ENCODE peak calls at places on chromosomes 2 and 18, in seven cellular contexts. I, Z, S, Y, W, O and K are unnamed samples.

GRCh38 chr2:44549099-44549471 is 187.3 kb downstream of the CAMKMT start:
- DNase-seq in O (no peak), Y (no peak), Z (no peak), I (no peak), S (no peak), W (peak; percentile 82), K (no peak)

GRCh38 chr2:151150325-151150724 is 111.3 kb downstream of the RBM43 start:
- DNase-seq in I (no peak), W (no peak), O (no peak), Z (no peak), Y (no peak), S (no peak), K (no peak)

GRCh38 chr2:95025406-95026319 is at the start of gene MAL:
- DNase-seq in S (peak; percentile 64), I (peak; percentile 58), Z (peak; percentile 84), O (no peak), W (no peak), Y (no peak), K (no peak)

GRCh38 chr2:8515390-8515761 is 166.5 kb upstream of the ID2 start:
- DNase-seq in O (no peak), Z (peak; percentile 25), I (peak; percentile 55), S (peak; percentile 83), W (no peak), Y (no peak), K (no peak)

GRCh38 chr2:12488365-12488972 is 228.3 kb upstream of the TRIB2 start:
- DNase-seq in I (peak; percentile 40), O (no peak), W (peak; percentile 32), Z (no peak), S (no peak), Y (no peak), K (no peak)

GRCh38 chr2:221563601-221564000 is 8.5 kb downstream of the EPHA4 start:
- DNase-seq in W (no peak), S (no peak), Y (no peak), O (no peak), Z (no peak), I (no peak), K (no peak)

GRCh38 chr2:28395334-28396061 is 2.8 kb downstream of the FOSL2 start:
- DNase-seq in I (no peak), Z (no peak), S (no peak), O (peak; percentile 67), W (peak; percentile 75), Y (peak; percentile 94), K (peak; percentile 83)

GRCh38 chr18:79595876-79596374 is 83.7 kb upstream of the CTDP1 start:
- DNase-seq in O (peak; percentile 16), Z (peak; percentile 34), W (no peak), Y (peak; percentile 57), I (no peak), S (no peak), K (peak; percentile 32)

GRCh38 chr2:60517441-60517840 is 36.0 kb downstream of the BCL11A start:
- DNase-seq in S (no peak), Y (no peak), Z (no peak), W (no peak), I (no peak), O (no peak), K (no peak)

GRCh38 chr2:159084395-159085370 is 116.2 kb downstream of the TANC1 start:
- DNase-seq in O (no peak), Z (no peak), Y (no peak), S (no peak), I (no peak), W (no peak), K (no peak)

GRCh38 chr18:32383040-32383819 is 87.5 kb downstream of the GAREM1 start:
- DNase-seq in Z (no peak), Y (no peak), W (peak; percentile 99), S (no peak), I (no peak), O (no peak), K (no peak)

GRCh38 chr18:3199942-3200645 is 19.7 kb downstream of the MYOM1 start:
- DNase-seq in I (no peak), O (no peak), Z (no peak), S (no peak), W (no peak), Y (no peak), K (no peak)

GRCh38 chr2:226813148-226813701 is 13.6 kb upstream of the IRS1 start:
- DNase-seq in Z (no peak), Y (no peak), O (no peak), W (peak; percentile 55), S (no peak), I (no peak), K (no peak)

GRCh38 chr2:130883520-130883919 is 46.8 kb downstream of the ARHGEF4 start:
- DNase-seq in S (no peak), O (no peak), Y (peak; percentile 65), W (no peak), Z (no peak), I (no peak), K (no peak)

DNA sequence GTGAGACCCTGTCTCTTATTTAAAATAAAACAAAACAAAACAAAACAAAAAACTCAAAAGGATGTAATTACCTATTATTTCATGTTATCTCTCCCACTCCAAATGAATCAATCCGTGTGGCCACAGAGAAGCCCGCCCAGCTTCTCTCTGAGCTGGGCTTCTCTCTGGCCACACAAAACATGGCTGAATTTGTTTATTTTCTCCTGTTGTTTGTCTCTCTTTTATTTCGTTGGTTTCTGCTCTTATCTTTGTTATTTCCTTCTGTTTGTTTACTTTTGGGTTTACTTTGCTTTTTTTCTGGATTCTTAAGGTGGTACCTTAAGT is 1.5 kb upstream of the TRABD2A start:
- DNase-seq in Z (no peak), Y (peak; percentile 45), I (no peak), S (no peak), W (no peak), O (no peak), K (no peak)
- TF ChIP-seq CTCF in Z (peak; percentile 71), Y (no peak), I (no peak), S (no peak), W (no peak), O (no peak), K (no peak)

GRCh38 chr2:192044496-192044895 is 150.2 kb downstream of the TMEFF2 start:
- DNase-seq in W (no peak), Y (no peak), I (no peak), O (no peak), Z (no peak), S (no peak), K (no peak)
- TF ChIP-seq CTCF in W (no peak), Y (no peak), I (no peak), O (no peak), Z (no peak), S (no peak), K (no peak)

GRCh38 chr2:143163499-143163898 is 34.3 kb downstream of the ARHGAP15 start:
- DNase-seq in W (no peak), Y (no peak), I (no peak), S (no peak), Z (no peak), O (no peak), K (no peak)

GRCh38 chr2:143162997-143163396 is 33.8 kb downstream of the ARHGAP15 start:
- DNase-seq in W (peak; percentile 27), Y (no peak), I (no peak), O (no peak), Z (no peak), S (no peak), K (no peak)

GRCh38 chr2:143160732-143161707 is 31.8 kb downstream of the ARHGAP15 start:
- DNase-seq in I (no peak), W (no peak), Y (no peak), O (no peak), Z (no peak), S (no peak), K (no peak)

GRCh38 chr2:143165291-143165690 is 36.1 kb downstream of the ARHGAP15 start:
- DNase-seq in S (no peak), Z (no peak), W (no peak), I (no peak), Y (no peak), O (no peak), K (no peak)

DNA sequence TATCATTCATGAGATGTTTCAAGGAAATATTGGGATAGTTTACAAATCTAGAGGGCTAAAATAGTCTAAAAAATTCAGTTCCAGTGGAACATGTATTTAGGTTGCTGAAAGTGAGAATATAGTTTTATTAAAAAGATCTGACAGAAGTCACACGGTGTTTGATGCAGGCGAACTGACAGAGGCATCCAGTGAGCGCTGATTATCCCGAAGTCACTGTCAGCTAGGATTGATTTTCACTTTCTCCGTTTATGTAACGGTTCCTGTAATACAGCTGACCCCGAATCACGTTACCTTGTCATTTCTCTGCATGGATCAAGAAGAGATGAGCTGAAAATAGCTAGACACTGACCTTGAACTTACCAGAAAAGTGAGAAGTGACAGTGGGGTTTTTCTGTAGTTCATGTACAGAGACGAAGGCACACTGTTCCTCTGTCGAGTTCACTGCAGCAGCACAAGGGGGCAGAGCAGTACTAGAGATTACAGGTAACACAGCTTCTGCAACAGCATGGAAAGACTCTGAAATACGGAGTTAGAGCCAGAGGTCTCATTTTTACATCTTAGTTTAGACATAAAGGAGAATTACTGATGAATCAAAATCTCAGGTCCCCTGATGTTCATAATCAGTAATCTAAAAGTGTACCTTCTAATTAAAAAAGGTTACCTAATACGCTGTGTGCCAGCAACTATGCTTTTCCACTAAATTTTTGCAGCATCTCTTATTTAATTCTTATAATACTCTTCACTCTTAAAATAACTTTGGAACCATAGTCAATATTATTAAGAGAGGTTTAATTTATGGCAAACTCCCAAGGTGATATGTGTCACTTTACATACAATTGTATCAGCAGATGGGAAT is 33.0 kb downstream of the ARHGAP15 start:
- DNase-seq in Z (no peak), I (peak; percentile 61), O (peak; percentile 38), S (no peak), W (peak; percentile 61), Y (no peak), K (no peak)
- TF ChIP-seq CTCF in Z (peak; percentile 83), I (peak; percentile 77), O (peak; percentile 40), S (peak; percentile 73), W (peak; percentile 79), Y (peak; percentile 52), K (peak; percentile 63)

DNA sequence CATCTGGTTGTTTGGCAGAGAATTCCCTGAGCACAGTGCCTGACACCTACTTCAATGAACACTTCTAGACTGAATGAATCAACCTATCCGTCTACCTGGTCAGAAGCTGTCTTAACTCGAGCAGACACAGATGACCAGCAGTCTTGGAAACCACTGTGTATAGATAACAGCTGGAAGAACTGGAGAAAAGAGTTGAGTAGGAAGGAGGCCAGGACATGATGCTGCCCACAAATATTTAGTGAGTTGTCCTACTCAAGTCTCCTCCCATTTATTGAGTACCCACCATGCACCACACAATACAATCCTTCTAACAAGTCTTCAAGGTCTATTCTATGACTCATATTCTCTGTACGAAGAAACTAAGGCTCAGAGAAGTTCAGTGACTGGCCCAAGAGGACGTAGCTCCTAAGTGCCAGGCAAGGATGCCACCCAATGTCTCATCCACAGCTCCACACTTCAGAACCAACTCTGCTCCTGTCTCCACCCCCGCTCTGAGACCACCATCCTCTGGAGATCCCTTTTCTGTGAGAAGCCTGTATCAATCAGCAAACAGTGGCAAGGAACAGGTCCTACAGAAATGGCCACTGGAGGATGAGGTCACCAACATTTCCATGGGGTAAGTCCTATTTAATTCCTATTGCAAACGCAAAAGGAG is 62.2 kb downstream of the GALNT14 start:
- DNase-seq in Y (peak; percentile 66), I (no peak), Z (no peak), O (no peak), W (peak; percentile 66), S (no peak), K (no peak)
- TF ChIP-seq CTCF in Y (no peak), I (no peak), Z (no peak), O (no peak), W (no peak), S (no peak), K (no peak)

GRCh38 chr2:78992451-78992806 is 33.1 kb upstream of the REG3G start:
- DNase-seq in Z (no peak), I (no peak), Y (no peak), W (no peak), O (no peak), S (peak; percentile 36), K (no peak)
- TF ChIP-seq CTCF in Z (peak; percentile 69), I (no peak), Y (no peak), W (peak; percentile 13), O (no peak), S (peak; percentile 27), K (no peak)